ENCODE peak calls at places on chromosomes 11 and 22, in six cellular contexts. E is CD4-positive, alpha-beta T cell; U is cardiac muscle cell; R is Daoy; L is lung microvascular endothelial cell; G is IMR-90. F is an unnamed sample.

GRCh38 chr11:121965330-121965729 is 150.7 kb downstream of the BLID start:
- DNase-seq in L (peak; percentile 9), G (peak; percentile 74), E (no peak), U (no peak), R (peak; percentile 83), F (peak; percentile 87)

GRCh38 chr22:43777204-43777671 is 34.9 kb downstream of the EFCAB6 start:
- DNase-seq in R (peak; percentile 83), G (peak; percentile 91), E (no peak), L (no peak), U (no peak), F (peak; percentile 91)

GRCh38 chr11:125416993-125417935 is 78.8 kb downstream of the FEZ1 start:
- DNase-seq in L (no peak), E (no peak), U (no peak), G (no peak), R (no peak), F (no peak)

GRCh38 chr11:79414644-79415317 is 26.0 kb downstream of the TENM4 start:
- DNase-seq in L (no peak), E (no peak), G (peak; percentile 81), U (no peak), R (peak; percentile 79), F (peak; percentile 89)

GRCh38 chr11:66336234-66337102 is at the start of gene RIN1:
- DNase-seq in R (peak; percentile 93), U (peak; percentile 58), E (no peak), G (peak; percentile 99), L (peak; percentile 92), F (peak; percentile 100)

GRCh38 chr11:127644366-127644765 is 643.8 kb upstream of the KIRREL3 start:
- DNase-seq in G (no peak), E (no peak), L (no peak), U (no peak), R (no peak), F (no peak)

GRCh38 chr22:25488244-25489020 is 76.0 kb upstream of the GRK3 start:
- DNase-seq in L (peak; percentile 34), G (peak; percentile 91), U (peak; percentile 79), E (no peak), R (peak; percentile 89), F (peak; percentile 82)

GRCh38 chr11:34305095-34305692 is 52.6 kb downstream of the ABTB2 start:
- DNase-seq in R (peak; percentile 39), G (peak; percentile 39), E (no peak), U (no peak), L (no peak), F (no peak)

GRCh38 chr11:111764621-111765020 is 1.6 kb downstream of the PPP2R1B start:
- DNase-seq in G (peak; percentile 51), R (no peak), L (peak; percentile 14), U (no peak), E (no peak), F (peak; percentile 46)

GRCh38 chr22:42304021-42304790 is 33.8 kb upstream of the TCF20 start:
- DNase-seq in G (no peak), E (no peak), U (peak; percentile 21), R (no peak), L (no peak), F (no peak)

GRCh38 chr11:116217006-116217405 is 555.8 kb downstream of the BUD13 start:
- DNase-seq in U (peak; percentile 60), G (peak; percentile 45), E (no peak), L (peak; percentile 82), R (peak; percentile 63), F (no peak)

GRCh38 chr11:27120211-27120610 is 79.6 kb downstream of the BBOX1 start:
- DNase-seq in L (no peak), R (no peak), U (no peak), G (no peak), E (no peak), F (no peak)

GRCh38 chr11:122707111-122707510 is 51.6 kb downstream of the UBASH3B start:
- DNase-seq in L (no peak), R (no peak), E (no peak), U (no peak), G (no peak), F (no peak)

GRCh38 chr11:7965386-7965785 is at the start of gene NLRP10:
- DNase-seq in R (peak; percentile 58), E (no peak), G (peak; percentile 95), L (no peak), U (no peak), F (peak; percentile 24)

GRCh38 chr22:23274146-23274526 is 93.8 kb downstream of the BCR start:
- DNase-seq in U (no peak), G (no peak), R (no peak), L (no peak), E (no peak), F (no peak)

GRCh38 chr11:40227730-40228129 is 1231.7 kb downstream of the LRRC4C start:
- DNase-seq in U (no peak), L (no peak), R (no peak), E (no peak), G (no peak), F (no peak)

GRCh38 chr11:83257638-83258229 is 28.4 kb downstream of the CCDC90B start:
- DNase-seq in U (no peak), E (no peak), R (peak; percentile 33), L (no peak), G (peak; percentile 73), F (peak; percentile 96)

GRCh38 chr11:13287681-13288080 is 10.1 kb downstream of the BMAL1 start:
- DNase-seq in U (no peak), R (no peak), E (no peak), L (no peak), G (no peak), F (no peak)

GRCh38 chr22:31290494-31291402 is 1.5 kb downstream of the PIK3IP1 start:
- DNase-seq in E (peak; percentile 94), G (peak; percentile 90), U (peak; percentile 95), R (peak; percentile 95), L (peak; percentile 97), F (peak; percentile 84)

GRCh38 chr11:35511666-35512065 is 13.8 kb downstream of the PAMR1 start:
- DNase-seq in R (peak; percentile 76), G (peak; percentile 91), E (no peak), U (no peak), L (no peak), F (peak; percentile 80)

GRCh38 chr22:37229012-37229804 is 14.9 kb downstream of the RAC2 start:
- DNase-seq in E (no peak), L (peak; percentile 61), U (no peak), R (peak; percentile 75), G (peak; percentile 87), F (peak; percentile 92)

GRCh38 chr11:107275632-107276031 is 182.0 kb downstream of the CWF19L2 start:
- DNase-seq in R (peak; percentile 3), G (no peak), L (no peak), E (no peak), U (no peak), F (peak; percentile 9)

GRCh38 chr22:47200273-47201051 is 438.0 kb downstream of the TBC1D22A start:
- DNase-seq in G (no peak), U (no peak), E (no peak), L (no peak), R (no peak), F (peak; percentile 8)

GRCh38 chr11:125224391-125225015 is 60.0 kb downstream of the PKNOX2 start:
- DNase-seq in U (peak; percentile 74), L (peak; percentile 48), G (peak; percentile 23), E (no peak), R (no peak), F (peak; percentile 14)

GRCh38 chr11:117871160-117871559 is 5.3 kb downstream of the FXYD6 start:
- DNase-seq in G (no peak), L (no peak), U (no peak), E (no peak), R (no peak), F (no peak)

GRCh38 chr11:26993965-26994446 is at the start of gene FIBIN:
- DNase-seq in L (no peak), E (no peak), R (peak; percentile 13), G (peak; percentile 70), U (peak; percentile 74), F (no peak)

GRCh38 chr22:50524664-50525103 is 714 bp downstream of the SCO2 start:
- DNase-seq in G (no peak), U (no peak), L (no peak), E (no peak), R (no peak), F (peak; percentile 47)

GRCh38 chr22:44827666-44828065 is 75.3 kb downstream of the ARHGAP8 start:
- DNase-seq in L (no peak), U (no peak), G (no peak), E (no peak), R (no peak), F (no peak)

GRCh38 chr11:61698173-61698965 is 18.2 kb downstream of the DAGLA start:
- DNase-seq in U (no peak), G (no peak), L (no peak), R (no peak), E (no peak), F (no peak)

GRCh38 chr11:128830290-128830813 is 36.7 kb downstream of the KCNJ1 start:
- DNase-seq in E (no peak), G (no peak), L (no peak), R (no peak), U (no peak), F (no peak)

GRCh38 chr11:16111690-16112089 is 244.7 kb downstream of the SOX6 start:
- DNase-seq in L (no peak), E (no peak), U (peak; percentile 6), R (no peak), G (no peak), F (no peak)

GRCh38 chr11:96284401-96284800 is 58.6 kb downstream of the MAML2 start:
- DNase-seq in L (no peak), U (no peak), R (no peak), E (no peak), G (no peak), F (no peak)

GRCh38 chr22:44437493-44438015 is 60.5 kb downstream of the RTL6 start:
- DNase-seq in U (no peak), E (no peak), L (no peak), G (peak; percentile 23), R (peak; percentile 51), F (peak; percentile 15)

GRCh38 chr11:78860720-78861422 is 286.2 kb upstream of the NARS2 start:
- DNase-seq in L (peak; percentile 23), R (no peak), U (peak; percentile 76), E (no peak), G (peak; percentile 35), F (peak; percentile 33)

GRCh38 chr11:45527898-45528297 is 137.5 kb downstream of the CHST1 start:
- DNase-seq in R (no peak), E (no peak), G (no peak), U (no peak), L (no peak), F (peak; percentile 11)